ENCODE peak calls at places on chromosomes 6 and 20, in ten cellular contexts. One of them, this sample, is unnamed.

GRCh38 chr20:4490595-4491280 is 231.0 kb upstream of the PRND start:
- DNase-seq in transverse colon: no peak
- DNase-seq in stomach: no peak
- DNase-seq in natural killer cell: no peak
- DNase-seq in fibroblast of the aortic adventitia: peak; percentile 55
- DNase-seq in fibroblast of pulmonary artery: peak; percentile 48
- DNase-seq in fibroblast of lung: no peak
- DNase-seq in colonic mucosa: no peak
- DNase-seq in cardiac muscle cell: no peak
- DNase-seq in lung: no peak
- DNase-seq in this sample: no peak

GRCh38 chr6:111791415-111791814 is 81.8 kb downstream of the FYN start:
- DNase-seq in transverse colon: no peak
- DNase-seq in stomach: no peak
- DNase-seq in natural killer cell: no peak
- DNase-seq in fibroblast of the aortic adventitia: no peak
- DNase-seq in fibroblast of pulmonary artery: peak; percentile 45
- DNase-seq in fibroblast of lung: peak; percentile 81
- DNase-seq in colonic mucosa: no peak
- DNase-seq in cardiac muscle cell: no peak
- DNase-seq in lung: no peak
- DNase-seq in this sample: no peak

GRCh38 chr20:64055396-64055892 is 6.0 kb upstream of the SOX18 start:
- DNase-seq in transverse colon: no peak
- DNase-seq in stomach: no peak
- DNase-seq in natural killer cell: no peak
- DNase-seq in fibroblast of the aortic adventitia: no peak
- DNase-seq in fibroblast of pulmonary artery: no peak
- DNase-seq in fibroblast of lung: no peak
- DNase-seq in colonic mucosa: no peak
- DNase-seq in cardiac muscle cell: no peak
- DNase-seq in lung: no peak
- DNase-seq in this sample: no peak

GRCh38 chr20:37544386-37544785 is 16.7 kb upstream of the BLCAP start:
- DNase-seq in transverse colon: no peak
- DNase-seq in stomach: no peak
- DNase-seq in natural killer cell: no peak
- DNase-seq in fibroblast of the aortic adventitia: no peak
- DNase-seq in fibroblast of pulmonary artery: no peak
- DNase-seq in fibroblast of lung: no peak
- DNase-seq in colonic mucosa: no peak
- DNase-seq in cardiac muscle cell: no peak
- DNase-seq in lung: no peak
- DNase-seq in this sample: no peak

GRCh38 chr6:28794175-28795002 is 129.4 kb downstream of the TRIM27 start:
- DNase-seq in transverse colon: no peak
- DNase-seq in stomach: no peak
- DNase-seq in natural killer cell: no peak
- DNase-seq in fibroblast of the aortic adventitia: peak; percentile 43
- DNase-seq in fibroblast of pulmonary artery: peak; percentile 58
- DNase-seq in fibroblast of lung: peak; percentile 44
- DNase-seq in colonic mucosa: peak; percentile 29
- DNase-seq in cardiac muscle cell: peak; percentile 72
- DNase-seq in lung: no peak
- DNase-seq in this sample: no peak

GRCh38 chr6:164099535-164099982 is 685.0 kb downstream of the QKI start:
- DNase-seq in transverse colon: no peak
- DNase-seq in stomach: no peak
- DNase-seq in natural killer cell: no peak
- DNase-seq in fibroblast of the aortic adventitia: no peak
- DNase-seq in fibroblast of pulmonary artery: no peak
- DNase-seq in fibroblast of lung: peak; percentile 31
- DNase-seq in colonic mucosa: no peak
- DNase-seq in cardiac muscle cell: no peak
- DNase-seq in lung: no peak
- DNase-seq in this sample: no peak

GRCh38 chr20:19631410-19631809 is 126.6 kb upstream of the RIN2 start:
- DNase-seq in transverse colon: no peak
- DNase-seq in stomach: peak; percentile 81
- DNase-seq in natural killer cell: no peak
- DNase-seq in fibroblast of the aortic adventitia: no peak
- DNase-seq in fibroblast of pulmonary artery: no peak
- DNase-seq in fibroblast of lung: no peak
- DNase-seq in colonic mucosa: peak; percentile 44
- DNase-seq in cardiac muscle cell: no peak
- DNase-seq in lung: no peak
- DNase-seq in this sample: no peak

GRCh38 chr6:69816017-69816416 is 19.2 kb upstream of the LMBRD1 start:
- DNase-seq in transverse colon: no peak
- DNase-seq in stomach: no peak
- DNase-seq in natural killer cell: no peak
- DNase-seq in fibroblast of the aortic adventitia: no peak
- DNase-seq in fibroblast of pulmonary artery: no peak
- DNase-seq in fibroblast of lung: no peak
- DNase-seq in colonic mucosa: no peak
- DNase-seq in cardiac muscle cell: no peak
- DNase-seq in lung: no peak
- DNase-seq in this sample: no peak

GRCh38 chr20:34515484-34516037 is 661 bp upstream of the DYNLRB1 start:
- DNase-seq in transverse colon: peak; percentile 80
- DNase-seq in stomach: peak; percentile 73
- DNase-seq in natural killer cell: peak; percentile 35
- DNase-seq in fibroblast of the aortic adventitia: no peak
- DNase-seq in fibroblast of pulmonary artery: peak; percentile 51
- DNase-seq in fibroblast of lung: peak; percentile 56
- DNase-seq in colonic mucosa: peak; percentile 83
- DNase-seq in cardiac muscle cell: peak; percentile 87
- DNase-seq in lung: peak; percentile 77
- DNase-seq in this sample: peak; percentile 62

GRCh38 chr6:11384531-11385309 is 152.3 kb upstream of the NEDD9 start:
- DNase-seq in transverse colon: no peak
- DNase-seq in stomach: no peak
- DNase-seq in natural killer cell: no peak
- DNase-seq in fibroblast of the aortic adventitia: no peak
- DNase-seq in fibroblast of pulmonary artery: no peak
- DNase-seq in fibroblast of lung: peak; percentile 69
- DNase-seq in colonic mucosa: no peak
- DNase-seq in cardiac muscle cell: no peak
- DNase-seq in lung: no peak
- DNase-seq in this sample: no peak

GRCh38 chr6:23728707-23729106 is 397.3 kb upstream of the NRSN1 start:
- DNase-seq in transverse colon: peak; percentile 7
- DNase-seq in stomach: peak; percentile 57
- DNase-seq in natural killer cell: no peak
- DNase-seq in fibroblast of the aortic adventitia: no peak
- DNase-seq in fibroblast of pulmonary artery: no peak
- DNase-seq in fibroblast of lung: no peak
- DNase-seq in colonic mucosa: peak; percentile 52
- DNase-seq in cardiac muscle cell: peak; percentile 70
- DNase-seq in lung: no peak
- DNase-seq in this sample: no peak

DNA sequence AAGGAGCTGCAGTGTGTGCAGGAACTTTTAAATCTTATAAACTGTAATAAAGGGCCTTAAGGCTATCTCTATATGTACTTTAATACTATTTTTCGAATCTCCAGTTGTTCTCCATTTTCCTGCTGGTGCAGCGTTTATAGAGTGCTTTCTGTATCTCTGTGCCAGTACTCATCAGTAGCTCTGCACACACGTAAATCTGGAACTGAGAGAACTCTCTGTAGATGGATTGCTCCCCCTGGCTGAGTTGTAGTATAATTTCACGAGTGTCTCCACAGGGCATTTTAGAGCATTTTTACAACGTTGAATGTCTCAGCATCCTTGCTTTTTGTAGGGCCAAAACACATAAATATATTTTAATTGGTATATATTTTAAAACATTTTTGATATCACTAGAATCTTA is 256.5 kb downstream of the TRDN start:
- DNase-seq in transverse colon: no peak
- DNase-seq in stomach: no peak
- DNase-seq in natural killer cell: no peak
- DNase-seq in fibroblast of the aortic adventitia: peak; percentile 33
- DNase-seq in fibroblast of pulmonary artery: peak; percentile 16
- DNase-seq in fibroblast of lung: peak; percentile 12
- DNase-seq in colonic mucosa: no peak
- DNase-seq in cardiac muscle cell: peak; percentile 67
- DNase-seq in lung: no peak
- DNase-seq in this sample: no peak
- TF ChIP-seq CTCF in transverse colon: no peak
- TF ChIP-seq CTCF in stomach: no peak
- TF ChIP-seq CTCF in natural killer cell: no peak
- TF ChIP-seq CTCF in fibroblast of the aortic adventitia: peak; percentile 50
- TF ChIP-seq CTCF in fibroblast of pulmonary artery: peak; percentile 23
- TF ChIP-seq CTCF in fibroblast of lung: peak; percentile 42
- TF ChIP-seq CTCF in colonic mucosa: no peak
- TF ChIP-seq CTCF in cardiac muscle cell: no peak
- TF ChIP-seq CTCF in lung: no peak
- TF ChIP-seq CTCF in this sample: peak; percentile 56

DNA sequence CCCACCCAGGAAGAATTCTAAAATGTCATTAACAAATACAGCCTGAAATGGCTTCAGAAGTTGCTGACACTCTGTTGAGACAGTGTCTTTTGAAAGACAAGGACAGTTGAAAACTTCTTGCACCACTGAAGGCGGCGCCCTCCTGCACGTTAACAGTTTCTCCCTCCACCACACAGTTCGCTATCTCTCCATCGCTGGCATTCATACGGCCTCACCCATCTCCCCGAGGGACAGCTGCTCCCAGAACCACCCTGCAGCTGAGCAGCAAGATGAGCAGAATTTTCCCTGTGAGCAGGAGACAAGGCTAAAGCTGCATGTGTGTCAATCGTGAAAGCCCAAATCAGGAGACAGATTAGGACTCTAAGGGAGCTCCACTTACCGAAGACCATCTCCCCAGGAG is 113.3 kb downstream of the LY86 start:
- DNase-seq in transverse colon: peak; percentile 61
- DNase-seq in stomach: no peak
- DNase-seq in natural killer cell: no peak
- DNase-seq in fibroblast of the aortic adventitia: no peak
- DNase-seq in fibroblast of pulmonary artery: no peak
- DNase-seq in fibroblast of lung: no peak
- DNase-seq in colonic mucosa: peak; percentile 76
- DNase-seq in cardiac muscle cell: no peak
- DNase-seq in lung: no peak
- DNase-seq in this sample: no peak
- TF ChIP-seq CTCF in transverse colon: no peak
- TF ChIP-seq CTCF in stomach: no peak
- TF ChIP-seq CTCF in natural killer cell: no peak
- TF ChIP-seq CTCF in fibroblast of the aortic adventitia: no peak
- TF ChIP-seq CTCF in fibroblast of pulmonary artery: no peak
- TF ChIP-seq CTCF in fibroblast of lung: no peak
- TF ChIP-seq CTCF in colonic mucosa: no peak
- TF ChIP-seq CTCF in cardiac muscle cell: no peak
- TF ChIP-seq CTCF in lung: no peak
- TF ChIP-seq CTCF in this sample: no peak

GRCh38 chr6:168439791-168440491 is 1.0 kb upstream of the SMOC2 start:
- DNase-seq in transverse colon: no peak
- DNase-seq in stomach: no peak
- DNase-seq in natural killer cell: no peak
- DNase-seq in fibroblast of the aortic adventitia: peak; percentile 33
- DNase-seq in fibroblast of pulmonary artery: no peak
- DNase-seq in fibroblast of lung: no peak
- DNase-seq in colonic mucosa: no peak
- DNase-seq in cardiac muscle cell: no peak
- DNase-seq in lung: no peak
- DNase-seq in this sample: no peak

GRCh38 chr6:168440520-168441433 is at the start of gene SMOC2:
- DNase-seq in transverse colon: peak; percentile 52
- DNase-seq in stomach: no peak
- DNase-seq in natural killer cell: no peak
- DNase-seq in fibroblast of the aortic adventitia: peak; percentile 12
- DNase-seq in fibroblast of pulmonary artery: no peak
- DNase-seq in fibroblast of lung: no peak
- DNase-seq in colonic mucosa: peak; percentile 66
- DNase-seq in cardiac muscle cell: peak; percentile 43
- DNase-seq in lung: no peak
- DNase-seq in this sample: no peak

GRCh38 chr6:168447282-168447681 is 6.3 kb downstream of the SMOC2 start:
- DNase-seq in transverse colon: no peak
- DNase-seq in stomach: no peak
- DNase-seq in natural killer cell: no peak
- DNase-seq in fibroblast of the aortic adventitia: no peak
- DNase-seq in fibroblast of pulmonary artery: no peak
- DNase-seq in fibroblast of lung: no peak
- DNase-seq in colonic mucosa: no peak
- DNase-seq in cardiac muscle cell: no peak
- DNase-seq in lung: no peak
- DNase-seq in this sample: no peak

GRCh38 chr6:168441434-168442391 is 729 bp downstream of the SMOC2 start:
- DNase-seq in transverse colon: no peak
- DNase-seq in stomach: no peak
- DNase-seq in natural killer cell: no peak
- DNase-seq in fibroblast of the aortic adventitia: no peak
- DNase-seq in fibroblast of pulmonary artery: no peak
- DNase-seq in fibroblast of lung: no peak
- DNase-seq in colonic mucosa: no peak
- DNase-seq in cardiac muscle cell: peak; percentile 27
- DNase-seq in lung: no peak
- DNase-seq in this sample: no peak

GRCh38 chr6:168442646-168443045 is 1.7 kb downstream of the SMOC2 start:
- DNase-seq in transverse colon: no peak
- DNase-seq in stomach: no peak
- DNase-seq in natural killer cell: no peak
- DNase-seq in fibroblast of the aortic adventitia: no peak
- DNase-seq in fibroblast of pulmonary artery: no peak
- DNase-seq in fibroblast of lung: no peak
- DNase-seq in colonic mucosa: no peak
- DNase-seq in cardiac muscle cell: peak; percentile 19
- DNase-seq in lung: no peak
- DNase-seq in this sample: no peak
- TF ChIP-seq CTCF in transverse colon: no peak
- TF ChIP-seq CTCF in stomach: no peak
- TF ChIP-seq CTCF in natural killer cell: no peak
- TF ChIP-seq CTCF in fibroblast of the aortic adventitia: no peak
- TF ChIP-seq CTCF in fibroblast of pulmonary artery: no peak
- TF ChIP-seq CTCF in fibroblast of lung: no peak
- TF ChIP-seq CTCF in colonic mucosa: no peak
- TF ChIP-seq CTCF in cardiac muscle cell: no peak
- TF ChIP-seq CTCF in lung: no peak
- TF ChIP-seq CTCF in this sample: no peak

DNA sequence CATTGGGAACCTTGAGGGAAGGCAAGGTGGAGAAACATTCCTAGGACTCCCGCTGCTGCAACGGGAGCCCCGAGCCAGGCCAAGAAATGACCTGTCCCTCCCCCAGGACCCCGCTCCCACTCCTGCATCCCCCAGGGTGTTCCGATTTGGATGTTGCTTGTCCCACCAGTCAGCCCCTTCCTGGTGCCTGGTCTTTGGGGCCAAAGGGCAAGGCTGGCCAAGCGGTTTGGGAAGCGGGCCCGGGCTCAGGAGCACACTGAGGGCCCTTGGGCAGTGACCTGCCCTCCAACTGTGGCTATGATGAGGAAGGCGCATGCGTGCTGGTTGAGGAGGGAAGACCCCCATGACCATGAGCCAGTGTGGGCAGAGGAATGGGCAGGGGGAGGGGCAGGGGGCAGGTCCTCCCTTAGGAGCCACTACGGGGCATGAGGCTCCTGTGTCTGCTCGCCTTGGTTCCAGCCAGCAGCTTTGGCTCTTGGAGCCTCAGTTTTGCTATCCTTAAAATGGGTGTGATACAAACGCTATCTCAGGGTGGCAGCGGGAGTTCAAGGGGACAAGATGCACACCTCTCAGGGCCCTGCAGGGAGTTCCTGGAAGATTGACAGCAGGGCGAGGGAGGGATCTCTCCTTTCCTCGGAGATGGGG is 50.4 kb downstream of the RBM38 start:
- DNase-seq in transverse colon: no peak
- DNase-seq in stomach: no peak
- DNase-seq in natural killer cell: no peak
- DNase-seq in fibroblast of the aortic adventitia: no peak
- DNase-seq in fibroblast of pulmonary artery: no peak
- DNase-seq in fibroblast of lung: no peak
- DNase-seq in colonic mucosa: no peak
- DNase-seq in cardiac muscle cell: no peak
- DNase-seq in lung: no peak
- DNase-seq in this sample: no peak
- TF ChIP-seq CTCF in transverse colon: no peak
- TF ChIP-seq CTCF in stomach: no peak
- TF ChIP-seq CTCF in natural killer cell: no peak
- TF ChIP-seq CTCF in fibroblast of the aortic adventitia: no peak
- TF ChIP-seq CTCF in fibroblast of pulmonary artery: no peak
- TF ChIP-seq CTCF in fibroblast of lung: no peak
- TF ChIP-seq CTCF in colonic mucosa: no peak
- TF ChIP-seq CTCF in cardiac muscle cell: no peak
- TF ChIP-seq CTCF in lung: no peak
- TF ChIP-seq CTCF in this sample: no peak

This sample was measured in progenitor cell of endocrine pancreas.